ENCODE peak calls at places on chromosomes 12 and 14, in ten cellular contexts. L is tibial nerve; Q is HCT116; T is H9; W is AG10803; C is lower lobe of right lung; I is fibroblast of the aortic adventitia; G is endothelial cell; J is CD8-positive, alpha-beta T cell; F is keratinocyte. D is an unnamed sample.

GRCh38 chr12:50659690-50660424 is 104.0 kb upstream of the ATF1 start:
- DNase-seq in I (no peak), C (no peak), L (no peak), Q (no peak), F (no peak), W (no peak), G (no peak), J (no peak), T (no peak), D (no peak)

GRCh38 chr12:48151103-48151771 is 6.1 kb downstream of the ASB8 start:
- DNase-seq in I (no peak), Q (no peak), T (no peak), J (no peak), G (no peak), C (no peak), F (no peak), L (no peak), W (no peak), D (no peak)

GRCh38 chr12:64004639-64005038 is 160.1 kb downstream of the SRGAP1 start:
- DNase-seq in F (no peak), C (no peak), W (peak; percentile 50), Q (no peak), I (no peak), G (no peak), L (no peak), J (no peak), T (no peak), D (no peak)

GRCh38 chr12:48013287-48013686 is 9.0 kb upstream of the COL2A1 start:
- DNase-seq in L (no peak), F (no peak), W (no peak), Q (no peak), C (no peak), J (no peak), I (no peak), G (no peak), T (no peak), D (no peak)

GRCh38 chr12:21118760-21119159 is 12.2 kb upstream of the SLCO1B1 start:
- DNase-seq in G (no peak), T (no peak), W (no peak), Q (no peak), C (no peak), J (no peak), L (no peak), I (no peak), F (no peak), D (no peak)

GRCh38 chr12:53196486-53196885 is 10.6 kb downstream of the ITGB7 start:
- DNase-seq in I (no peak), J (no peak), Q (no peak), W (no peak), L (no peak), G (no peak), C (no peak), T (no peak), F (no peak), D (no peak)

GRCh38 chr12:124518051-124518932 is 49.1 kb downstream of the NCOR2 start:
- DNase-seq in C (peak; percentile 96), Q (peak; percentile 56), F (peak; percentile 92), W (peak; percentile 100), G (no peak), J (no peak), L (peak; percentile 100), I (peak; percentile 100), T (no peak), D (peak; percentile 98)

GRCh38 chr14:93015039-93015438 is 92.1 kb downstream of the CHGA start:
- DNase-seq in Q (no peak), I (no peak), F (no peak), C (no peak), W (no peak), L (no peak), G (no peak), T (no peak), J (no peak), D (no peak)

DNA sequence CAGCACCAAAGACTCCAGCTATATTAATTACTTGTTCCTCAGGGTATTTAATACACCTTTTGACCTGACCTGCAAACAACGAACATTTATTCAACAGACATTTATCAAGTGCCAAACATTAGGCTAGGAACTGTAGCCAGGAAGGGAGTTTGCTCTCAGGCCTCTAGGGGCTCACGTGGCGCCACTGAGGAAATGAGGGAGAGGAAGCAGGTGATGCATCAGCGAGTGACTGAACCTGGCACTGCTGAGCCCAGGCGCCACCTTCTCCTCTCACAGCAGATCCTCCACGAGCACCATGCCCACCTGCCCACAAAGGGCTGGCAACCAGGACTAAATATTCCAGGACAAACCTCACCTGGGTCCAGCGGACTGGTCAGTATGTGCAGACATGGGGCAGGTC is 50.2 kb downstream of the SETD3 start:
- DNase-seq in C (peak; percentile 56), I (no peak), W (no peak), L (no peak), F (no peak), T (peak; percentile 69), J (no peak), G (peak; percentile 56), Q (no peak), D (no peak)
- TF ChIP-seq CTCF in C (peak; percentile 33), I (peak; percentile 30), W (peak; percentile 17), L (no peak), F (peak; percentile 36), T (peak; percentile 77), J (no peak), G (peak; percentile 47), Q (peak; percentile 52), D (peak; percentile 28)

DNA sequence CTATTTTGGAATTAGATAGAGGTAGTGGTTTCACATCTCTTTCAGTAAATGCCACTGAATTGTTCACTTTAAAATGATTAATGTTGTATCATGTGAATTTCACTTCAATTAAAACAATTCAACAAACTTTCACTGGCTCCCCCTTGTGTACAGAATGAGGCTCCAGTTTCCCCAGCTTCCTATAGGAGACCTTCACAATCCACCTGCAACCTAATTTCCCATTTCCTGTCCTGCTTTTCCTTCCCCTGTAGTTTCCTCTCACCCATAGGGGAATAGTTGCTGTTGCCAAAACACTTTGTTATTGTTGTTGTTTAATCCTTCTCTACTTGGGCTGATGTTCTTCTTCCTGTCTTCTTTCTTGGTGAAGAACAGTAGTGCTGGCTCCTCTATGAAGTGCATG is 59.8 kb downstream of the NPAS3 start:
- DNase-seq in T (no peak), G (no peak), L (no peak), W (peak; percentile 21), I (peak; percentile 35), C (no peak), J (no peak), Q (no peak), F (no peak), D (no peak)
- TF ChIP-seq CTCF in T (peak; percentile 67), G (no peak), L (no peak), W (peak; percentile 72), I (peak; percentile 55), C (peak; percentile 30), J (no peak), Q (peak; percentile 32), F (peak; percentile 51), D (peak; percentile 58)

GRCh38 chr12:6092784-6093722 is 31.4 kb downstream of the VWF start:
- DNase-seq in J (no peak), I (peak; percentile 86), T (no peak), L (no peak), G (no peak), Q (peak; percentile 82), W (peak; percentile 83), F (no peak), C (peak; percentile 81), D (peak; percentile 87)

GRCh38 chr12:6093764-6094163 is 30.7 kb downstream of the VWF start:
- DNase-seq in W (no peak), C (no peak), G (no peak), L (no peak), T (no peak), I (no peak), J (no peak), Q (no peak), F (no peak), D (no peak)

GRCh38 chr12:6097384-6097783 is 27.1 kb downstream of the VWF start:
- DNase-seq in W (peak; percentile 54), J (no peak), G (no peak), T (no peak), C (no peak), L (no peak), Q (no peak), I (peak; percentile 47), F (no peak), D (no peak)

GRCh38 chr12:6096527-6096926 is 27.9 kb downstream of the VWF start:
- DNase-seq in J (no peak), Q (no peak), I (no peak), W (no peak), T (no peak), L (no peak), G (no peak), C (no peak), F (no peak), D (no peak)

GRCh38 chr12:6095269-6095668 is 29.2 kb downstream of the VWF start:
- DNase-seq in L (no peak), F (no peak), J (no peak), I (no peak), C (no peak), Q (no peak), G (no peak), W (no peak), T (no peak), D (no peak)
- TF ChIP-seq CTCF in L (no peak), F (no peak), J (no peak), I (no peak), C (no peak), Q (no peak), G (no peak), W (no peak), T (no peak), D (no peak)

GRCh38 chr14:103558071-103558882 is 4.2 kb downstream of the BAG5 start:
- DNase-seq in W (peak; percentile 83), F (no peak), T (no peak), J (no peak), C (peak; percentile 2), Q (no peak), G (no peak), I (peak; percentile 66), L (no peak), D (no peak)

GRCh38 chr14:103562135-103562384 is 397 bp downstream of the BAG5 start:
- DNase-seq in L (no peak), I (peak; percentile 45), C (no peak), F (no peak), W (no peak), T (no peak), J (no peak), Q (no peak), G (no peak), D (no peak)

GRCh38 chr14:103561381-103562134 is 899 bp downstream of the BAG5 start:
- DNase-seq in F (no peak), Q (no peak), J (no peak), I (peak; percentile 56), C (peak; percentile 53), L (no peak), G (peak; percentile 69), W (peak; percentile 56), T (peak; percentile 47), D (no peak)

GRCh38 chr14:103563089-103563620 is 395 bp downstream of the COA8 start:
- DNase-seq in C (peak; percentile 82), W (no peak), T (no peak), G (peak; percentile 38), I (peak; percentile 35), J (no peak), F (no peak), L (no peak), Q (peak; percentile 42), D (no peak)

DNA sequence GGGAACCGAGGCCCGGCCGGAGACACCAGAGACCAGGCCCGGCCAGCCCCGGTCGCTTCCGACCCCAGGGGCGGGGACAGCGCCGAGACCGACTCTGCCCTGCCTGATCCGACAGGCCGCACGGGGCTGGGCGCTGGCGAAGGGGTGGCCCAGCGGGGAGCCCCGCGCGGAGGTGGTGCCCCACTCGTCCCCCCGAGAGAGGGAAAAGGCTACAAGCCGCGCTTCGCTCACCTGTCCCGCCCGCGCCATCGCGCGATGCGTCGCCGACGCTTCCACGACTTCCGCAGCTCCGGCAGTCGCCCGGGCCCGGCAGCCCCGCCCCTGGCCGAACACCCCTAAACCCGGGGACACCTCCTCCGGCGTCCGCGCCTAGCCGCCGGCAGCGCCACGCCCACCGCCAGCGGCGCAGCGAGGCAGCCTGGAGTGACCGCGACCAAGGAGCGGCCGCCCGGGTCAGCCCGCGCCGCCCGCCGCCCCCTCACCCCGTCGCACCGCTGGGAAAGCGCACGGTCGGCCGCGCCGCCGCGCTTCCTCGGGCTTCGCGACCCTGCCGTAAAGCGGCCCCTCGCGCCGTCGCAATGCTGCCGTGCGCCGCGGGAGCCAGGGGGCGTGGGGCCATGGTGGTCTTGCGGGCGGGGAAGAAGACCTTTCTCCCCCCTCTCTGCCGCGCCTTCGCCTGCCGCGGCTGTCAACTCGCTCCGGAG is at the start of the genes BAG5 and COA8:
- DNase-seq in W (peak; percentile 84), C (peak; percentile 94), J (peak; percentile 92), G (peak; percentile 93), Q (peak; percentile 76), F (no peak), T (peak; percentile 89), I (peak; percentile 75), L (no peak), D (peak; percentile 93)
- TF ChIP-seq CTCF in W (no peak), C (no peak), J (no peak), G (no peak), Q (no peak), F (no peak), T (no peak), I (no peak), L (peak; percentile 54), D (no peak)

D was measured in osteocyte.